ENCODE peak calls at places on chromosomes 12 and 14, in seven cellular contexts. Z, P, A, B, Q, U and I are unnamed samples.

GRCh38 chr12:98464155-98464554 is 51.2 kb upstream of the TMPO start:
- DNase-seq in Q (no peak), P (no peak), Z (no peak), A (peak), U (no peak), B (no peak), I (no peak)

GRCh38 chr12:109385339-109386078 is 37.8 kb downstream of the MYO1H start:
- DNase-seq in Q (peak), Z (peak), P (no peak), B (no peak), A (peak), U (no peak), I (no peak)

GRCh38 chr12:26318661-26319068 is 123.3 kb downstream of the SSPN start:
- DNase-seq in U (peak), A (peak), B (no peak), P (no peak), Q (no peak), Z (peak), I (peak)

GRCh38 chr14:91252901-91253794 is 8.6 kb upstream of the GPR68 start:
- DNase-seq in P (peak), A (peak), U (peak), Z (peak), B (no peak), Q (no peak), I (no peak)

GRCh38 chr14:91230363-91231035 is 14.0 kb downstream of the GPR68 start:
- DNase-seq in Z (no peak), P (no peak), U (no peak), A (peak), Q (no peak), B (no peak), I (no peak)

GRCh38 chr14:104423715-104424405 is 155.7 kb upstream of the C14orf180 start:
- DNase-seq in Z (no peak), B (peak), U (no peak), P (no peak), Q (no peak), A (no peak), I (no peak)

GRCh38 chr14:70013269-70013873 is 134.2 kb downstream of the SMOC1 start:
- DNase-seq in B (no peak), A (peak), Q (no peak), Z (no peak), U (no peak), P (no peak), I (no peak)

GRCh38 chr14:21090194-21090939 is 8.1 kb downstream of the ZNF219 start:
- DNase-seq in Z (no peak), P (peak), B (no peak), U (no peak), A (peak), Q (no peak), I (no peak)

GRCh38 chr14:61573748-61574513 is 121.4 kb upstream of the HIF1A start:
- DNase-seq in B (no peak), P (peak), U (no peak), Z (no peak), Q (no peak), A (no peak), I (no peak)

GRCh38 chr12:75964150-75964549 is 67.4 kb downstream of the PHLDA1 start:
- DNase-seq in B (no peak), Q (no peak), P (no peak), A (peak), Z (no peak), U (no peak), I (no peak)

GRCh38 chr14:56002316-56002715 is 115.9 kb upstream of the PELI2 start:
- DNase-seq in Q (peak), Z (no peak), U (no peak), A (no peak), P (no peak), B (no peak), I (no peak)

GRCh38 chr14:103361868-103362267 is 23.3 kb upstream of the MARK3 start:
- DNase-seq in U (no peak), P (no peak), Q (peak), A (peak), B (no peak), Z (no peak), I (peak)

GRCh38 chr12:132218915-132219314 is 74.7 kb downstream of the NOC4L start:
- DNase-seq in P (peak), Q (no peak), B (no peak), U (peak), Z (no peak), A (peak), I (no peak)

GRCh38 chr14:53304726-53305381 is 151.7 kb upstream of the DDHD1 start:
- DNase-seq in A (no peak), B (no peak), U (no peak), Z (no peak), P (no peak), Q (no peak), I (no peak)

GRCh38 chr12:48779869-48780268 is 9.0 kb downstream of the ADCY6 start:
- DNase-seq in A (peak), Q (peak), P (no peak), U (peak), Z (peak), B (peak), I (no peak)

DNA sequence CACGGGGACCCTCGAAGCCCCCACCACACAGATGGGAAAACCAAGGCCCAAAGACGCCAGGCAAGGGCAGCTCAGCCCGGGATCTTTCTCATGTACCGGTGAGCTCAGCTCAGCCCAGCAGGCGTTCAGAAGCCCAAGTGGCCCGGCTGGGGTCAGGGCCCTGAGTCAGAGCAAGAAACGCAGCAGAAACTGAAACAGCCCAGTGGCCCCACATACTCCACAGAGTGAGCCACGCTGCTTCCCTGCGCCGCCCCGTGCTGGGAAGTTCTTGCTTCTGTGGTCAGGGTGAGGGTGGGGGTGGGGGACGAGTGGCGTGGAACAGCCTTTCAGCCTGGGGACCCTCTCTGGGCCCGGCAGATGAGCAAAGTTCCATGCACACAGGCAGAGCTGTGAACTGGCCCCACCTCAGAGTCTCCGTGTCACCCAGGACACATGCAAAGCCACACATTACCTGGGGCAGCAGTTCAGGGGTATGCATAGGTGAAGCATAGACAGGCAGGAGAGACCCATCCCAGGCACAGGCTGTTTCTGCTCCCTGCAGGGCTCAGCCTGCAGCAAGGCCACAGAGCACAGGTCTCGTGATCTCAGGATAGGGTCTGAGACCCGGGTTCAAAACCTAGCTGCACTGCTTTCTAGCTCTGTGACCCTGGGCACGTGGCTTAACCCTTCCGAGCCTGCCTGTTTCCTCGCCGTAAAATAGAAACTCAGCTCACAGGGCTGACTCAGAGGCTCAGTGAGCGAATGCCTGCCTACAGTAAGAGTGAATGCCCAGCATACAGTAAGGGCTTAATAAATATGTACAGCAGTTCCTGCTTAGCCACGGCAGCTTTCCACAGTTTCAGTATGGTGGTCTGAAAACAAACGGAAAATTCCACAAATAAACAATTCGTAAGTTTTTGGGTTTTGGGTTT is 21.6 kb downstream of the NCOR2 start:
- DNase-seq in B (no peak), U (peak), Z (no peak), A (no peak), P (no peak), Q (no peak), I (no peak)
- H3K4me3 ChIP-seq in B (no peak), U (no peak), Z (no peak), A (no peak), P (no peak), Q (no peak), I (no peak)

DNA sequence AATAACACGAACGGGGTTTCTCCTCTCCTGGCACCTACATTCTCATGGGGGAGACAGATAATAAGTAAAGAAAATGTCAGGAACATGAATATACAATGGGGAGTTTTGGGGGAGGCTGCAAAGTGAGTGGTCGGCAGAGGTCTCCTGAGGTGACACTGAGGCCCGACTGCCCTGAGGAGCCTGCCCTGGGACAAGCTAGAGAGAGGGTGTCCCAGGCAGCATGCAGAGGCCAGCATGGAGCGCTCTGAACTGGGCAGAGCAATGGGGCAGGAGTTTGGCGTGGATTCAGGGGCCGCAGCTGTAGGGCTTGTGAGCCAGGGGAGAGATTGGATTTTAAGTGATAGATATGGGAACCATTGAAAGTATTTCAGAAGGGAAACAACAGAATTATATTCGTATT is 320.5 kb downstream of the CACNA1C start:
- DNase-seq in U (no peak), A (no peak), P (no peak), B (no peak), Q (no peak), Z (no peak), I (no peak)
- TF ChIP-seq CTCF in U (no peak), A (no peak), P (no peak), B (no peak), Q (no peak), Z (no peak), I (no peak)

GRCh38 chr12:54217309-54217661 is 28.5 kb upstream of the SMUG1 start:
- DNase-seq in Q (no peak), U (no peak), Z (no peak), B (no peak), P (no peak), A (no peak), I (no peak)
- H3K4me3 ChIP-seq in Q (peak), U (no peak), Z (peak), B (peak), P (no peak), A (no peak), I (peak)

GRCh38 chr12:56599797-56600196 is 30.3 kb downstream of the BAZ2A start:
- DNase-seq in Z (no peak), A (no peak), B (no peak), Q (no peak), U (no peak), P (no peak), I (no peak)

GRCh38 chr12:56600753-56601152 is 29.4 kb downstream of the BAZ2A start:
- DNase-seq in U (no peak), A (no peak), Z (no peak), Q (no peak), P (no peak), B (no peak), I (no peak)

GRCh38 chr12:56602239-56602638 is 27.9 kb downstream of the BAZ2A start:
- DNase-seq in B (no peak), A (no peak), P (no peak), Q (no peak), U (no peak), Z (no peak), I (peak)

GRCh38 chr12:56599041-56599440 is 31.1 kb downstream of the BAZ2A start:
- DNase-seq in Z (no peak), U (no peak), P (no peak), B (no peak), A (no peak), Q (no peak), I (no peak)

GRCh38 chr12:56601503-56601902 is 28.6 kb downstream of the BAZ2A start:
- DNase-seq in Z (peak), Q (no peak), B (no peak), A (peak), P (peak), U (no peak), I (no peak)
- TF ChIP-seq CTCF in Z (no peak), Q (peak), B (no peak), A (peak), P (no peak), U (no peak), I (peak)

GRCh38 chr12:68234140-68234539 is 8.5 kb upstream of the IL26 start:
- DNase-seq in Z (no peak), P (no peak), Q (no peak), B (no peak), U (no peak), A (no peak), I (no peak)

GRCh38 chr12:68229956-68230355 is 4.3 kb upstream of the IL26 start:
- DNase-seq in A (no peak), P (no peak), U (no peak), B (no peak), Z (no peak), Q (no peak), I (no peak)

GRCh38 chr12:68233498-68233897 is 7.9 kb upstream of the IL26 start:
- DNase-seq in B (no peak), U (no peak), A (no peak), P (no peak), Z (no peak), Q (no peak), I (no peak)

GRCh38 chr12:68231229-68231628 is 5.6 kb upstream of the IL26 start:
- DNase-seq in B (no peak), P (no peak), A (no peak), Z (no peak), Q (no peak), U (no peak), I (no peak)

GRCh38 chr12:68231707-68232106 is 6.1 kb upstream of the IL26 start:
- DNase-seq in U (no peak), B (no peak), Z (no peak), Q (no peak), A (no peak), P (no peak), I (no peak)
- H3K4me3 ChIP-seq in U (no peak), B (no peak), Z (no peak), Q (no peak), A (no peak), P (no peak), I (no peak)

GRCh38 chr12:3142386-3142785 is 65.2 kb downstream of the TSPAN9 start:
- DNase-seq in Q (no peak), U (no peak), Z (no peak), A (no peak), B (no peak), P (no peak), I (no peak)

GRCh38 chr12:3139760-3140159 is 62.6 kb downstream of the TSPAN9 start:
- DNase-seq in A (no peak), P (no peak), Z (no peak), U (no peak), Q (no peak), B (no peak), I (no peak)

GRCh38 chr12:3138896-3139590 is 61.9 kb downstream of the TSPAN9 start:
- DNase-seq in P (no peak), B (no peak), U (no peak), Q (peak), A (no peak), Z (no peak), I (no peak)

GRCh38 chr12:3140284-3140683 is 63.1 kb downstream of the TSPAN9 start:
- DNase-seq in U (no peak), Z (peak), B (no peak), A (no peak), Q (no peak), P (no peak), I (no peak)

DNA sequence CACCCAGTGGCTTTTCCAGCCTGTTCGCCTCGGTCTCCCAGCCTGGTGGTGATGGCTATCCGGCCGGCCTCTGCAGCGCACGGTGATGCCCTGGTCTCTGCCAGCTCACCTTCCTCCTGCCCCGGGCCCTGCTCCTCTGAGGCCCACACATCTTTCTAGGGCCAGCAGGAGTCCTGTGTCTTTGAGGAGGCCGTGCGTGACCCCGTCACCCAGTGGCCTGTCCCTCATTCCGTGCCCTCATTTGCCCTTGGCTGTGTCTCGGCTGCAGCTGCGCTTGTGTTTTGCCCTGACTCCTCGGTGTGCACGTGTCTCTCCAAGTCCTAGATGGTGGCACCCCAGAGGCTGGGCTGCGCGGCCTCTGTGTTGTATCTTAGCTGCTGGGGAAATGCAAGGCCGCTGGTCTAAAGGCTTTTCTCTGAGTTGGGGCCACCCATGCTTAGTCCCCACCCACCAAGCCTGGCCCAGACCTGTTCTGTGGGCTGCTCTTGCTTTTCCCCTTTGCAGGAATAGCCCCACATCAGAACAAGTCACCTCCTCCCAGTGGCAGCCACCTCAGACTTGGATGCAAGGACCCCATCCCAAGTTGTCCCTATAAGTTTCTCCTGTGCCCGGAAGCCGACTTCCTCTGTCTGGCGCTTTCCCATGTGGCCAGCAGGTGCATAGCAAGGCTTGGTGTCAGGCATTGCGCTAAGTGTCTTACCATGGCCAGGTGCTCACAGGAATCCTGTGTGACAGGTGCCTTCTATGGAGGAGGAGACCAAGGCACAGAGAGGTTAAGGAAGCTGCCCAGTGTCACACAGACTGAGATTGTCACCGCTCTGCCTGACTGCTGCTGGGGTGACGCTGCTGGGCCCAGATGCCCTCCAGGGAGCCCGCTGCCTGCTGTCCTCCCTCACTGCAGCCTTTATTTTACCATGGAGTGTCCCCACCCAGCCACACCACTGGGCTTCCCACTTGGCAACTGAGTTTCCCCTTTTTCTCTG is 64.5 kb downstream of the TSPAN9 start:
- DNase-seq in Z (peak), Q (no peak), P (no peak), B (no peak), U (peak), A (no peak), I (no peak)
- TF ChIP-seq CTCF in Z (no peak), Q (no peak), P (no peak), B (no peak), U (no peak), A (no peak), I (peak)